ENCODE peak calls at places on chromosomes 4 and X, in four cellular contexts. Y is heart left ventricle; X is CD8-positive, alpha-beta T cell; G is heart right ventricle. M is an unnamed sample. For H3K4me1 and H3K36me3, the result is how much of the 10 kb centered on the place peaks cover.

GRCh38 chr4:150593996-150594395 is 12.0 kb downstream of the MAB21L2 start:
- DNase-seq in G (no peak), Y (no peak), X (no peak), M (no peak)

GRCh38 chr4:129822708-129823504 is 727.0 kb downstream of the C4orf33 start:
- DNase-seq in Y (peak), G (peak), X (no peak), M (peak)

GRCh38 chr4:82797591-82798081 is 960 bp downstream of the SCD5 start:
- DNase-seq in X (no peak), Y (no peak), G (peak), M (no peak)

GRCh38 chrX:153725039-153725831 is 579 bp downstream of the ABCD1 start:
- DNase-seq in Y (no peak), X (no peak), G (no peak), M (no peak)

GRCh38 chr4:1379351-1379781 is 26.9 kb downstream of the NKX1-1 start:
- DNase-seq in G (no peak), X (no peak), Y (no peak), M (no peak)

GRCh38 chr4:61202100-61202637 is 2.0 kb downstream of the ADGRL3 start:
- DNase-seq in G (no peak), X (no peak), Y (no peak), M (no peak)

GRCh38 chr4:46781434-46782092 is 127.5 kb downstream of the COX7B2 start:
- DNase-seq in G (no peak), X (no peak), Y (no peak), M (no peak)

GRCh38 chrX:17030092-17030491 is 83.6 kb downstream of the REPS2 start:
- DNase-seq in G (no peak), X (no peak), Y (no peak), M (no peak)

GRCh38 chrX:54452920-54453319 is 12.7 kb downstream of the TSR2 start:
- DNase-seq in G (no peak), X (no peak), Y (no peak), M (no peak)

GRCh38 chr4:140829825-140830224 is 73.6 kb upstream of the TBC1D9 start:
- DNase-seq in X (no peak), Y (no peak), G (no peak), M (no peak)
- H3K4me1 ChIP-seq in X (under half), Y (under half), G (under half), M (under half)

GRCh38 chr4:153577053-153577452 is 107.0 kb upstream of the TLR2 start:
- DNase-seq in X (no peak), G (no peak), Y (no peak), M (no peak)

GRCh38 chr4:153572609-153573008 is 106.4 kb downstream of the TMEM131L start:
- DNase-seq in G (no peak), Y (no peak), X (no peak), M (no peak)

GRCh38 chr4:153573221-153573620 is 107.1 kb downstream of the TMEM131L start:
- DNase-seq in Y (peak), X (no peak), G (peak), M (no peak)

GRCh38 chr4:153576443-153576774 is 107.7 kb upstream of the TLR2 start:
- DNase-seq in Y (no peak), G (no peak), X (no peak), M (no peak)

DNA sequence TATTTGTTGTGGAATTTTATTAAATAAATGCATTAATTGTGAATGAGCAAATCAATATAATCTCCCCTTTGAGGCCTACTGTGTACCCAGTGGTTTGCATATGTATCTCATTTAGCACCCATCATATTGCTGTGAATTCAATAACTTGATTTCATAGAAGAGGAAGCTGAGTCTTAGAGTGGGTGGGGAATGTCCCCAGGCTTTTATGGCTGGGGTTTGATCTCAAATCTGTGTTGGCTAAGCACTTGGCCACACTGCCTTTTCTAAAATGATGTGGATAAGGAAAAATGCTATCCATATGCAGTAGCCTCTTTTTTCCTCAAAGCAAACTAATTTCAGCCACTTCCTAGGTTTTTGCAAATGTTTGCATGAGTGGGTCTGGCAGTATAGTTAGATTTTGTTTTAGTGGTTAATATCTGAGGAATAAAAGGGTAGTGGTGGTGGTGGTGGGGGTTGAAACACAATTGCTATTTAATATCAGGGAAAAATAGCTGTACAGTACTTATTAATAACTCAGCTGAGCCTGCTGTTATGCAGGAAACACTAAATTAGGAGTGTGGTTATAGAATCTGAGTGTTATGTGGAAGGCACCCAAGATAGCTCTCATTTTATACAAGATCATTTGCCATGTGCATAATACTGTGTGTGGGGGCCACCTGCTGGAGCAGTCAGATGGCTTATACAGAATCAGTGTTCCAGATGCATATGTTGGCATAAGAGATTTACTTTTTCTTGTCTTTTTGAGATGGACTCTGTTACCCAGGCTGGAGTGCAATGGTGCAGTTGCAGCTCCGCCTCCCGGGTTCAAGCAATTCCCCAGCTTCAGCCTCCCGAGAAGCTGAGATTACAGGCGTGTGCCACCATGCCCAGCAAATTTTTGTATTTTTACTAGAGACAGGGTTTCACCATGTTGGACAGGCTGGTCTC is 108.0 kb downstream of the TMEM131L start:
- DNase-seq in X (peak), G (peak), Y (peak), M (peak)
- TF ChIP-seq CTCF in X (peak), G (peak), Y (peak), M (peak)

DNA sequence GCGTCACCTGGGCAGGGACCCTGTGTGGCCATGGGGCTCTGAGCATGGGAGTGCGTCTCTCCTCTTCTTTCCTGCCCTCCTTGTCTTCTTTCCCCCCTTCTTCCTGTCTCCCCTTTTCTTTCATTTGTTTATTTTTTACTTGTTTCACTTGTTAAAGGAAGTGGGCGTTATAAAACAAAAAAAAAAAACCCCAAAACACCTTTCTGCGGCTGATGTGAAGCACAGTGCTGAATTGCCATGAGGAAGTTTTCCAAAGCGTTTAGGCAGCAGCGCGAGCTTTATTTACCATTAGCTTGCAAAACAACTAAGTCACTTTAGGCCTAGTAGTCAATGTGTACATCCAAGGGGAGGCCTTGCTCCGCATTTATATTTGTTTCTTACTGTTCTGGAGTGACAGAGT is 57.0 kb downstream of the NOP14 start:
- DNase-seq in G (no peak), Y (no peak), X (no peak), M (no peak)
- H3K36me3 ChIP-seq in G (half or more), Y (half or more), X (under half), M (under half)

DNA sequence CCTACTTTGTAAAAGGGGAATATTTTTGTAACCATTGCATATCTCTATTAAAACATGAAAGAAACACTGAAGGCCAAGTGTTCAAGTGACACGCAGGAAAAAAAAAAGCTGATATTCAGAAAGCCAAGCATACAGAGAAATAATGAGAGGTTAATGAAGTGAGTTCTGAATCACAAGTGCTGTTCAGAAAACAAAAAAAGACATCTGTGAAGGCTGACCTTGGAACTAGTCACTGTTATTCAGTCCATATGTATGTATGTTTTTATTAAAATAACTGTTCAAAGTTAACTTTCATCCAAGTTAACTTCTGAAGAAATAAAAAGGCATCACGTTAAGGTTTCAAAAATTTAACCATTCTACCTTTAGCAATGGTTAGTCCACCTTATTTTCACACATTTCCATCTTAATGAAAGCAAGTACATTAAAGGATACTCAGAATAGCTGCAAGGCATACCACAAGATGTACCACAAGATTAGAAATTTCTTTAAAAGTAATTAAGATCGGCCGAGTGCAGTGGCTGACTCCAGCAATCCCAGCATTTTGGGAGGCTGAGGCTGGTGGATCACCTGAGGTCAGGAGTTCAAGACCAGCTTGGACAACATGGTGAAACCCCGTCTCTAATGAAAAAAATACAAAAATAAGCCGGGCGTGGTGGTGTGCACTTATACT is 31.4 kb downstream of the SH3RF1 start:
- DNase-seq in G (no peak), X (no peak), Y (no peak), M (no peak)
- H3K4me1 ChIP-seq in G (half or more), X (under half), Y (half or more), M (under half)

M was measured in lung.